ENCODE peak calls at places on chromosomes 3 and 15, in nine cellular contexts. E is HepG2, H is breast epithelium, G is sigmoid colon, N is transverse colon, J is HCT116, S is H1, F is stomach, T is spleen. M is an unnamed sample.

GRCh38 chr15:95559875-95560394 is 770.6 kb upstream of the NR2F2 start:
- DNase-seq in T (no peak), E (no peak), G (no peak), H (no peak), N (no peak), F (no peak), J (peak; percentile 78), S (no peak), M (no peak)

GRCh38 chr15:50909044-50909342 is 510 bp downstream of the AP4E1 start:
- DNase-seq in E (peak; percentile 38), F (no peak), J (no peak), T (no peak), G (no peak), N (no peak), H (no peak), S (no peak), M (no peak)

GRCh38 chr3:24202071-24202470 is 257.0 kb downstream of the NR1D2 start:
- DNase-seq in F (no peak), H (no peak), N (no peak), T (no peak), G (no peak), S (no peak), J (no peak), E (no peak), M (no peak)

GRCh38 chr3:96983731-96984130 is 169.3 kb downstream of the EPHA6 start:
- DNase-seq in E (no peak), S (no peak), J (no peak), H (no peak), T (no peak), G (no peak), N (no peak), F (no peak), M (no peak)

GRCh38 chr3:195394700-195395099 is 48.1 kb downstream of the ACAP2 start:
- DNase-seq in S (no peak), T (no peak), E (no peak), H (no peak), J (no peak), N (no peak), F (no peak), G (no peak), M (no peak)

GRCh38 chr3:12004741-12005513 is 739 bp downstream of the SYN2 start:
- DNase-seq in E (no peak), S (peak; percentile 71), H (no peak), F (no peak), N (no peak), T (no peak), J (no peak), G (no peak), M (no peak)

GRCh38 chr3:14117468-14118399 is 6.9 kb downstream of the CHCHD4 start:
- DNase-seq in S (no peak), T (no peak), J (no peak), N (no peak), H (no peak), E (no peak), G (no peak), F (no peak), M (no peak)

GRCh38 chr3:52886049-52886730 is 11.2 kb downstream of the STIMATE start:
- DNase-seq in H (no peak), N (no peak), S (peak; percentile 31), T (no peak), J (no peak), E (no peak), G (no peak), F (no peak), M (no peak)

GRCh38 chr3:38001456-38002081 is 11.0 kb downstream of the VILL start:
- DNase-seq in F (peak; percentile 87), H (no peak), E (no peak), J (no peak), T (peak; percentile 77), G (peak; percentile 63), N (peak; percentile 11), S (peak; percentile 69), M (no peak)

GRCh38 chr3:183298708-183299153 is 45.7 kb downstream of the B3GNT5 start:
- DNase-seq in G (peak; percentile 78), H (no peak), F (no peak), T (peak; percentile 84), J (no peak), S (peak; percentile 54), N (peak; percentile 22), E (no peak), M (no peak)

GRCh38 chr15:45714501-45715488 is 80.0 kb downstream of the SQOR start:
- DNase-seq in N (peak; percentile 65), E (peak; percentile 51), S (peak; percentile 81), H (no peak), J (peak; percentile 35), G (peak; percentile 81), T (no peak), F (peak; percentile 69), M (peak; percentile 53)

GRCh38 chr3:194323785-194324735 is 27.1 kb downstream of the CPN2 start:
- DNase-seq in G (peak; percentile 90), J (peak; percentile 76), N (peak; percentile 63), E (peak; percentile 59), F (no peak), T (no peak), H (peak; percentile 78), S (no peak), M (peak; percentile 44)
- TF ChIP-seq POLR2AphosphoS5 in G (peak; percentile 93), J (peak; percentile 37), N (peak; percentile 82), E (no peak), F (no peak), T (peak; percentile 35), H (no peak), S (no peak), M (no peak)

GRCh38 chr15:27220199-27220598 is 249.2 kb downstream of the GABRG3 start:
- DNase-seq in T (no peak), G (no peak), N (no peak), E (no peak), H (no peak), S (no peak), F (no peak), J (no peak), M (no peak)
- H3K9me3 ChIP-seq in T (peaks cover 9% of the 10 kb centered on the region), G (no peaks in the 10 kb centered on the region), N (no peaks in the 10 kb centered on the region), E (peaks cover 6% of the 10 kb centered on the region), H (no peaks in the 10 kb centered on the region), S (no peaks in the 10 kb centered on the region), F (no peaks in the 10 kb centered on the region), J (peaks cover 50% of the 10 kb centered on the region), M (no peaks in the 10 kb centered on the region)

GRCh38 chr3:15783361-15783969 is 14.3 kb downstream of the ANKRD28 start:
- DNase-seq in T (no peak), J (no peak), S (no peak), F (no peak), G (no peak), H (no peak), E (no peak), N (no peak), M (no peak)
- TF ChIP-seq POLR2AphosphoS5 in T (no peak), J (no peak), S (no peak), F (no peak), G (no peak), H (no peak), E (no peak), N (no peak), M (no peak)

GRCh38 chr15:22226034-22226790 is 145.9 kb downstream of the OR4M2 start:
- DNase-seq in S (no peak), F (no peak), J (no peak), H (no peak), N (no peak), G (peak; percentile 12), T (peak; percentile 70), E (no peak), M (no peak)
- H3K9me3 ChIP-seq in S (peaks cover 88% of the 10 kb centered on the region), F (no peaks in the 10 kb centered on the region), J (peaks cover 59% of the 10 kb centered on the region), H (no peaks in the 10 kb centered on the region), N (no peaks in the 10 kb centered on the region), G (no peaks in the 10 kb centered on the region), T (no peaks in the 10 kb centered on the region), E (no peaks in the 10 kb centered on the region), M (no peaks in the 10 kb centered on the region)